ENCODE peak calls at places on chromosomes 3 and 15, in five cellular contexts. One of them, this sample, is unnamed.

GRCh38 chr15:65264877-65265430 is 21.7 kb downstream of the PARP16 start:
- DNase-seq in cardiac muscle cell: peak
- DNase-seq in CD8-positive, alpha-beta memory T cell: no peak
- DNase-seq in transverse colon: no peak
- DNase-seq in IMR-90: peak
- DNase-seq in this sample: no peak

GRCh38 chr3:164479978-164480377 is 598.3 kb downstream of the SI start:
- DNase-seq in cardiac muscle cell: no peak
- DNase-seq in CD8-positive, alpha-beta memory T cell: no peak
- DNase-seq in transverse colon: no peak
- DNase-seq in IMR-90: no peak
- DNase-seq in this sample: no peak

GRCh38 chr3:139710212-139710611 is 32.4 kb upstream of the NMNAT3 start:
- DNase-seq in cardiac muscle cell: no peak
- DNase-seq in CD8-positive, alpha-beta memory T cell: no peak
- DNase-seq in transverse colon: no peak
- DNase-seq in IMR-90: no peak
- DNase-seq in this sample: no peak

GRCh38 chr3:119322523-119323400 is 28.6 kb downstream of the ARHGAP31 start:
- DNase-seq in cardiac muscle cell: peak
- DNase-seq in CD8-positive, alpha-beta memory T cell: peak
- DNase-seq in transverse colon: peak
- DNase-seq in IMR-90: peak
- DNase-seq in this sample: no peak

GRCh38 chr3:178182337-178182761 is 353.9 kb upstream of the KCNMB2 start:
- DNase-seq in cardiac muscle cell: no peak
- DNase-seq in CD8-positive, alpha-beta memory T cell: no peak
- DNase-seq in transverse colon: no peak
- DNase-seq in IMR-90: no peak
- DNase-seq in this sample: no peak

GRCh38 chr3:50266808-50267207 is 2.1 kb upstream of the SEMA3B start:
- DNase-seq in cardiac muscle cell: no peak
- DNase-seq in CD8-positive, alpha-beta memory T cell: no peak
- DNase-seq in transverse colon: no peak
- DNase-seq in IMR-90: no peak
- DNase-seq in this sample: no peak

GRCh38 chr3:13653631-13654279 is 104.8 kb downstream of the FBLN2 start:
- DNase-seq in cardiac muscle cell: no peak
- DNase-seq in CD8-positive, alpha-beta memory T cell: no peak
- DNase-seq in transverse colon: no peak
- DNase-seq in IMR-90: no peak
- DNase-seq in this sample: no peak

GRCh38 chr3:184568918-184569829 is 7.6 kb downstream of the EPHB3 start:
- DNase-seq in cardiac muscle cell: peak
- DNase-seq in CD8-positive, alpha-beta memory T cell: no peak
- DNase-seq in transverse colon: peak
- DNase-seq in IMR-90: peak
- DNase-seq in this sample: peak

GRCh38 chr15:88484781-88485246 is 17.3 kb downstream of the MRPS11 start:
- DNase-seq in cardiac muscle cell: peak
- DNase-seq in CD8-positive, alpha-beta memory T cell: no peak
- DNase-seq in transverse colon: no peak
- DNase-seq in IMR-90: peak
- DNase-seq in this sample: no peak

GRCh38 chr3:188937389-188937788 is 234.4 kb upstream of the TPRG1 start:
- DNase-seq in cardiac muscle cell: no peak
- DNase-seq in CD8-positive, alpha-beta memory T cell: no peak
- DNase-seq in transverse colon: no peak
- DNase-seq in IMR-90: peak
- DNase-seq in this sample: no peak

GRCh38 chr3:2992534-2992933 is 117.6 kb downstream of the IL5RA start:
- DNase-seq in cardiac muscle cell: no peak
- DNase-seq in CD8-positive, alpha-beta memory T cell: no peak
- DNase-seq in transverse colon: no peak
- DNase-seq in IMR-90: no peak
- DNase-seq in this sample: no peak

GRCh38 chr3:52317178-52317577 is 1.1 kb downstream of the DNAH1 start:
- DNase-seq in cardiac muscle cell: no peak
- DNase-seq in CD8-positive, alpha-beta memory T cell: no peak
- DNase-seq in transverse colon: peak
- DNase-seq in IMR-90: no peak
- DNase-seq in this sample: no peak

DNA sequence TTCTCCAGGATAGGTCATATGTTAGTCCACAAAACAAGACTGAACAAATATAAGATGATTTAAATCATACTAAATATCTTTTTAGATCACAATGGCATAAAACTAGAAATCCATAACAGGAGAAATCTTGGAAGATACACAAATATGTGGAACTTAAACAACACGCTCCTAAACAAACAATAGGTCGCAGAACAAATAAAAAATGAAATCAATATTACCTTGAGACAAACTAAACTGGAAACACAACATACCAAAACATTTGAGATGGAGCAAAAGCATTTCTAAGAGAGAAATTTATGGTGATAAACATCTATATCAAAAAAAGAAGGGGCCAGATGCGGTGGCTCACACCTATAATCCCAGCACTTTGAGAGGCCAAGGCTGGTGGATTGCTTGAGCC is 8.3 kb upstream of the TMCO5A start:
- DNase-seq in cardiac muscle cell: no peak
- DNase-seq in CD8-positive, alpha-beta memory T cell: no peak
- DNase-seq in transverse colon: no peak
- DNase-seq in IMR-90: no peak
- DNase-seq in this sample: no peak
- H3K27ac ChIP-seq in cardiac muscle cell: no peak
- H3K27ac ChIP-seq in CD8-positive, alpha-beta memory T cell: no peak
- H3K27ac ChIP-seq in transverse colon: no peak
- H3K27ac ChIP-seq in IMR-90: no peak
- H3K27ac ChIP-seq in this sample: no peak

GRCh38 chr15:73596214-73596613 is 37.0 kb downstream of the NPTN start:
- DNase-seq in cardiac muscle cell: peak
- DNase-seq in CD8-positive, alpha-beta memory T cell: no peak
- DNase-seq in transverse colon: no peak
- DNase-seq in IMR-90: no peak
- DNase-seq in this sample: no peak

GRCh38 chr15:73599934-73600333 is 33.3 kb downstream of the NPTN start:
- DNase-seq in cardiac muscle cell: no peak
- DNase-seq in CD8-positive, alpha-beta memory T cell: no peak
- DNase-seq in transverse colon: no peak
- DNase-seq in IMR-90: peak
- DNase-seq in this sample: no peak

GRCh38 chr15:73597036-73597638 is 36.1 kb downstream of the NPTN start:
- DNase-seq in cardiac muscle cell: no peak
- DNase-seq in CD8-positive, alpha-beta memory T cell: no peak
- DNase-seq in transverse colon: no peak
- DNase-seq in IMR-90: no peak
- DNase-seq in this sample: no peak

GRCh38 chr15:73600413-73601050 is 32.7 kb downstream of the NPTN start:
- DNase-seq in cardiac muscle cell: peak
- DNase-seq in CD8-positive, alpha-beta memory T cell: no peak
- DNase-seq in transverse colon: no peak
- DNase-seq in IMR-90: no peak
- DNase-seq in this sample: no peak

GRCh38 chr15:73598540-73599195 is 34.5 kb downstream of the NPTN start:
- DNase-seq in cardiac muscle cell: peak
- DNase-seq in CD8-positive, alpha-beta memory T cell: no peak
- DNase-seq in transverse colon: no peak
- DNase-seq in IMR-90: peak
- DNase-seq in this sample: no peak
- H3K27ac ChIP-seq in cardiac muscle cell: no peak
- H3K27ac ChIP-seq in CD8-positive, alpha-beta memory T cell: no peak
- H3K27ac ChIP-seq in transverse colon: peak
- H3K27ac ChIP-seq in IMR-90: peak
- H3K27ac ChIP-seq in this sample: no peak

DNA sequence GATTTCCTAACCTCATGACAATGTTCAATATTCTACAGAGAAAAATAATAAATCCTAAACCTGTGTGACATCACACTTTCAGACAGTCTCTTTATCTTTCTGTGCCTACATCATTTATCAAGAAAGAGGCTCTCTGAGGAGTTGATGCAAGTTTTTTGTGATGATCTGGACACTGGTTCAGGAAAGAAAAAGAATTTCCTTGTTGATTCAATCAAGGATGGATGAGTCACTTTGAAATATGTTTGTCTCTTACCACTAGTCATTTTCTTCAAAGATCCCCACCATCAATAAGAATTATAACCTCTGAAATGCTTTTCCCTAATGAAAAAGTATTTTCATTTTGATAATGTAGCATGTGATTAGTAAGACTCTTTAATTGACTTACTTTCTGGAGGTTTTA is 404.6 kb downstream of the WDR72 start:
- DNase-seq in cardiac muscle cell: no peak
- DNase-seq in CD8-positive, alpha-beta memory T cell: no peak
- DNase-seq in transverse colon: no peak
- DNase-seq in IMR-90: no peak
- DNase-seq in this sample: no peak
- H3K27ac ChIP-seq in cardiac muscle cell: no peak
- H3K27ac ChIP-seq in CD8-positive, alpha-beta memory T cell: no peak
- H3K27ac ChIP-seq in transverse colon: no peak
- H3K27ac ChIP-seq in IMR-90: no peak
- H3K27ac ChIP-seq in this sample: no peak

GRCh38 chr3:30227571-30228301 is 378.7 kb upstream of the TGFBR2 start:
- DNase-seq in cardiac muscle cell: peak
- DNase-seq in CD8-positive, alpha-beta memory T cell: no peak
- DNase-seq in transverse colon: no peak
- DNase-seq in IMR-90: peak
- DNase-seq in this sample: no peak

GRCh38 chr3:30225021-30225420 is 381.4 kb upstream of the TGFBR2 start:
- DNase-seq in cardiac muscle cell: peak
- DNase-seq in CD8-positive, alpha-beta memory T cell: no peak
- DNase-seq in transverse colon: no peak
- DNase-seq in IMR-90: no peak
- DNase-seq in this sample: no peak

GRCh38 chr3:30231277-30232141 is 374.9 kb upstream of the TGFBR2 start:
- DNase-seq in cardiac muscle cell: peak
- DNase-seq in CD8-positive, alpha-beta memory T cell: no peak
- DNase-seq in transverse colon: no peak
- DNase-seq in IMR-90: peak
- DNase-seq in this sample: no peak

GRCh38 chr3:30226606-30227151 is 379.7 kb upstream of the TGFBR2 start:
- DNase-seq in cardiac muscle cell: no peak
- DNase-seq in CD8-positive, alpha-beta memory T cell: no peak
- DNase-seq in transverse colon: no peak
- DNase-seq in IMR-90: no peak
- DNase-seq in this sample: no peak

DNA sequence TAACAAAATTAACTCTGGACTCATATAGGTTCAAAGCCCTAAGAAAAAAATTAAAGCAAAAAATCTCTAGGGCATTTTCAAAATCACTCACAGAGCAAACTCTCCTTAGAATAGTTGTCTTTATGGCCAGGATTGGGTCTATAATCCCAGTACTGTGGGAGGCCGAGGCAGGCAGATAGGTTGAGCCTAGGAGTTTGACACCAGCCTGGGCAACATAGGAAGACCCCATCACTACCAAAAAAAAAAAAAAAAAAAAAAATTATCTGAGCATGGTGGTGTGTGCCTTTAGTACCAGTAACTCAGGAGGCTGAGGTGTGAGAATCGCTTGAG is 378.1 kb upstream of the TGFBR2 start:
- DNase-seq in cardiac muscle cell: no peak
- DNase-seq in CD8-positive, alpha-beta memory T cell: no peak
- DNase-seq in transverse colon: no peak
- DNase-seq in IMR-90: no peak
- DNase-seq in this sample: no peak
- H3K27ac ChIP-seq in cardiac muscle cell: no peak
- H3K27ac ChIP-seq in CD8-positive, alpha-beta memory T cell: no peak
- H3K27ac ChIP-seq in transverse colon: no peak
- H3K27ac ChIP-seq in IMR-90: peak
- H3K27ac ChIP-seq in this sample: no peak

GRCh38 chr3:98809561-98809960 is 46.4 kb downstream of the ST3GAL6 start:
- DNase-seq in cardiac muscle cell: no peak
- DNase-seq in CD8-positive, alpha-beta memory T cell: no peak
- DNase-seq in transverse colon: no peak
- DNase-seq in IMR-90: no peak
- DNase-seq in this sample: no peak

GRCh38 chr3:98817546-98817945 is 54.4 kb downstream of the ST3GAL6 start:
- DNase-seq in cardiac muscle cell: peak
- DNase-seq in CD8-positive, alpha-beta memory T cell: peak
- DNase-seq in transverse colon: no peak
- DNase-seq in IMR-90: peak
- DNase-seq in this sample: no peak

GRCh38 chr3:98812851-98813374 is 49.8 kb downstream of the ST3GAL6 start:
- DNase-seq in cardiac muscle cell: peak
- DNase-seq in CD8-positive, alpha-beta memory T cell: peak
- DNase-seq in transverse colon: no peak
- DNase-seq in IMR-90: peak
- DNase-seq in this sample: no peak

GRCh38 chr3:98811048-98811447 is 47.9 kb downstream of the ST3GAL6 start:
- DNase-seq in cardiac muscle cell: peak
- DNase-seq in CD8-positive, alpha-beta memory T cell: no peak
- DNase-seq in transverse colon: no peak
- DNase-seq in IMR-90: no peak
- DNase-seq in this sample: no peak

GRCh38 chr3:98814799-98815450 is 51.8 kb downstream of the ST3GAL6 start:
- DNase-seq in cardiac muscle cell: peak
- DNase-seq in CD8-positive, alpha-beta memory T cell: no peak
- DNase-seq in transverse colon: no peak
- DNase-seq in IMR-90: peak
- DNase-seq in this sample: no peak
- H3K27ac ChIP-seq in cardiac muscle cell: peak
- H3K27ac ChIP-seq in CD8-positive, alpha-beta memory T cell: no peak
- H3K27ac ChIP-seq in transverse colon: no peak
- H3K27ac ChIP-seq in IMR-90: peak
- H3K27ac ChIP-seq in this sample: no peak